ENCODE peak calls at places on chromosomes 1 and 21, in nine cellular contexts. M is DND-41, Y is Calu3, H is tibial artery, N is neural progenitor cell, R is AG09309, C is GM06990, L is WTC11, P is transverse colon. S is an unnamed sample.

GRCh38 chr21:38323721-38324591 is 67.2 kb downstream of the KCNJ15 start:
- DNase-seq in P (no peak), Y (no peak), N (peak), C (no peak), M (no peak), H (no peak), R (peak), L (no peak), S (no peak)

GRCh38 chr1:12356004-12356890 is 126.4 kb downstream of the VPS13D start:
- DNase-seq in M (no peak), Y (no peak), P (no peak), L (no peak), N (no peak), H (no peak), R (no peak), C (no peak), S (no peak)

GRCh38 chr1:70891444-70891843 is 156.2 kb downstream of the PTGER3 start:
- DNase-seq in Y (no peak), N (no peak), C (no peak), H (no peak), L (no peak), R (no peak), M (no peak), P (no peak), S (no peak)

GRCh38 chr1:212669600-212669999 is 30.0 kb downstream of the BATF3 start:
- DNase-seq in P (no peak), R (no peak), Y (no peak), C (no peak), N (no peak), L (no peak), H (no peak), M (no peak), S (no peak)

GRCh38 chr1:230744382-230744781 is 2.8 kb upstream of the CAPN9 start:
- DNase-seq in N (no peak), L (no peak), M (no peak), H (no peak), P (no peak), Y (no peak), C (no peak), R (peak), S (no peak)

GRCh38 chr1:2415801-2416208 is 3.4 kb upstream of the PEX10 start:
- DNase-seq in R (no peak), L (no peak), C (peak), Y (peak), M (peak), P (peak), H (no peak), N (no peak), S (peak)

GRCh38 chr21:36854391-36854790 is 112.1 kb downstream of the HLCS start:
- DNase-seq in P (peak), Y (peak), C (no peak), R (no peak), M (peak), H (no peak), N (peak), L (peak), S (peak)

GRCh38 chr1:78825561-78825960 is 175.9 kb downstream of the IFI44 start:
- DNase-seq in N (no peak), C (no peak), R (no peak), L (no peak), H (no peak), P (no peak), M (no peak), Y (no peak), S (no peak)

GRCh38 chr1:8170059-8170835 is 144.1 kb upstream of the ERRFI1 start:
- DNase-seq in R (no peak), P (no peak), N (no peak), L (no peak), M (no peak), C (peak), Y (peak), H (no peak), S (no peak)

GRCh38 chr1:92536593-92537332 is 50.0 kb upstream of the GFI1 start:
- DNase-seq in P (no peak), Y (no peak), N (no peak), C (peak), H (no peak), M (peak), R (no peak), L (no peak), S (peak)

GRCh38 chr1:109161836-109162606 is 48.1 kb downstream of the ELAPOR1 start:
- DNase-seq in M (peak), H (peak), N (no peak), R (peak), P (no peak), L (no peak), C (peak), Y (no peak), S (peak)

GRCh38 chr1:225692517-225692879 is 39.6 kb upstream of the ENAH start:
- DNase-seq in P (no peak), R (no peak), M (no peak), L (no peak), C (no peak), Y (no peak), N (no peak), H (no peak), S (no peak)

GRCh38 chr1:167645625-167646410 is 15.8 kb downstream of the RCSD1 start:
- DNase-seq in N (no peak), L (no peak), H (no peak), P (no peak), C (no peak), R (no peak), M (no peak), Y (no peak), S (no peak)

GRCh38 chr1:27603962-27604578 is at the start of gene AHDC1:
- DNase-seq in N (peak), H (peak), C (peak), R (peak), M (peak), Y (peak), P (peak), L (peak), S (peak)
- TF ChIP-seq CTCF in N (peak), H (peak), C (no peak), R (no peak), M (no peak), Y (no peak), P (no peak), L (no peak), S (no peak)

DNA sequence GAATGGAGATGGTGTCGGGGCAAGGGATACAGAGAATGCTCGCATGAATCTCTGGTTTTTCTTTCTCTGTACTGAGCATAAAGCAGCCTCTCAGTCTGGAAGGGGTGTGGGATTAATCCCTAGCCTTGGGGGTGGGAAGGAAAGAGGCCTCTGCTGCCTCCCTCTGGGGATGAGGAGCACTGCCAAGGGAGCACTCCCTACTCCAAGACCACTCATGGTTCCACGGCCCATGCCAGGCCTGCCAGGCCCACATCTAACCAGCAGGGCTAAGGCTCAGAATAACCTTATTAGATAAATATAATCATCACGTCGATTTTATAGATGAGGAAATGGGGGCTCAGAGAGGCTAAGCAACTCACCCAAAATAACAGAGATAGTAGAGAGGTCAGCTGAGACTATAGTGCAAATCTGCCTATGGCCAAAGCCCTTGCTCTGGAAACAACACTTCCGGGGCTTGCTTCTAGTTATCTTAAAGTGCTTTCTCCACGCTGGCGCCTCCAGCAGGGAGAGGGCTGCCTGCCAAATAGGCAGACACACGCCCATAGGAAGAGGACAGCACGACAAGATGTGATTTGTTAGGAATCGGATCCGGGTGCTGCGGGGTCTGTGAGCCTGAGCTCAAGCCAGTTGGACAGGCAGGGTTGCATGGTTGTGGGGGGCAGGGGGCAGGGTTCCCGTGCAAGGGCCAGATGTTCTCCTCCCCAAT is 522 bp downstream of the TEX35 start:
- DNase-seq in M (no peak), C (no peak), Y (no peak), H (no peak), R (no peak), N (peak), P (peak), L (peak), S (no peak)
- TF ChIP-seq CTCF in M (no peak), C (no peak), Y (no peak), H (no peak), R (peak), N (peak), P (no peak), L (no peak), S (no peak)

GRCh38 chr1:215583185-215583692 is 16.1 kb downstream of the KCTD3 start:
- DNase-seq in Y (peak), M (no peak), H (no peak), P (no peak), N (no peak), L (peak), R (no peak), C (no peak), S (no peak)

GRCh38 chr1:215581896-215582295 is 14.8 kb downstream of the KCTD3 start:
- DNase-seq in N (no peak), M (no peak), P (no peak), L (no peak), H (no peak), R (no peak), C (no peak), Y (no peak), S (no peak)

GRCh38 chr1:215589650-215590049 is 22.5 kb downstream of the KCTD3 start:
- DNase-seq in L (no peak), Y (no peak), C (no peak), P (no peak), M (no peak), N (no peak), H (no peak), R (no peak), S (no peak)

DNA sequence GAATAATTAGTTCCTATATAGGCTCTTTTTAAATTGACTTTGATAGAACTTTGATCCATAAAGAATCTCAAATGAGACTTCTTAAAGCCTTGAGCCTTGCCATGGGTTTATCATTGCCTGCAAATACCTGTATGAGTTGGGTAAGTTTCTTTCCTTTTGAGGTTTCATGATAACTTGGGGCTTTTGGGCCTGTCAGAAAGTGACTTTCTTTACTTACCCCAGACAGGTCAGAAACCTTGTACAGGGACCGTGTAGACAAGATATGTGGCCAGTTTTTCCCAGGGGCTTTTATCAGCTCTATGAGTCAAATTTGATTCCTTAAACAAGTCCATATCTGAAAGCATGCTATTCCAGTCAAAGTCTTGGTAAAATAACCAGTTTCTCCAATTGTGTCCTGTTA is 17.3 kb downstream of the KCTD3 start:
- DNase-seq in R (no peak), N (no peak), C (no peak), P (no peak), L (no peak), Y (no peak), H (no peak), M (no peak), S (no peak)
- TF ChIP-seq CTCF in R (no peak), N (no peak), C (no peak), P (no peak), L (no peak), Y (no peak), H (no peak), M (no peak), S (no peak)

GRCh38 chr1:205344010-205344808 is 12.5 kb downstream of the KLHDC8A start:
- DNase-seq in Y (peak), M (no peak), L (peak), H (peak), C (no peak), R (no peak), P (peak), N (peak), S (no peak)

GRCh38 chr1:205340674-205341073 is 16.0 kb downstream of the KLHDC8A start:
- DNase-seq in M (no peak), P (no peak), L (no peak), C (no peak), Y (no peak), N (no peak), R (no peak), H (no peak), S (no peak)

GRCh38 chr1:205346956-205347574 is 9.7 kb downstream of the KLHDC8A start:
- DNase-seq in H (no peak), P (no peak), C (no peak), L (no peak), M (no peak), R (no peak), Y (no peak), N (no peak), S (no peak)

GRCh38 chr1:205345761-205346160 is 11.0 kb downstream of the KLHDC8A start:
- DNase-seq in Y (no peak), R (no peak), L (no peak), M (no peak), H (no peak), P (no peak), C (no peak), N (no peak), S (no peak)

GRCh38 chr1:205343431-205344009 is 13.2 kb downstream of the KLHDC8A start:
- DNase-seq in R (no peak), C (no peak), M (no peak), P (no peak), Y (no peak), H (no peak), L (peak), N (peak), S (no peak)
- TF ChIP-seq CTCF in R (no peak), C (no peak), M (no peak), P (no peak), Y (no peak), H (no peak), L (peak), N (peak), S (no peak)

S was measured in GM13977.